ENCODE peak calls at places on chromosomes 3 and 15, in four cellular contexts. I is uterus, T is testis, B is heart left ventricle. X is an unnamed sample.

GRCh38 chr3:165749241-165749640 is 88.0 kb downstream of the BCHE start:
- DNase-seq in B (no peak), I (no peak), T (no peak), X (no peak)

GRCh38 chr3:61454806-61455205 is 106.6 kb upstream of the PTPRG start:
- DNase-seq in T (no peak), I (no peak), B (no peak), X (no peak)

GRCh38 chr15:67884514-67885225 is 44.8 kb upstream of the RNU6-1 start:
- DNase-seq in T (peak; percentile 88), B (peak; percentile 87), I (peak; percentile 89), X (peak; percentile 92)

GRCh38 chr3:183824761-183825379 is 507 bp downstream of the MAP6D1 start:
- DNase-seq in T (no peak), I (no peak), B (no peak), X (no peak)

GRCh38 chr15:75727851-75728715 is 15.4 kb upstream of the CSPG4 start:
- DNase-seq in T (peak; percentile 80), B (peak; percentile 49), I (peak; percentile 61), X (peak; percentile 67)

GRCh38 chr15:99472416-99473145 is 93.2 kb upstream of the MEF2A start:
- DNase-seq in I (no peak), B (no peak), T (no peak), X (no peak)

GRCh38 chr3:50299929-50300680 is 900 bp upstream of the HYAL3 start:
- DNase-seq in I (no peak), B (peak; percentile 31), T (no peak), X (no peak)

GRCh38 chr3:175392653-175393052 is 533.5 kb downstream of the NAALADL2 start:
- DNase-seq in I (no peak), B (no peak), T (no peak), X (no peak)

GRCh38 chr15:70308011-70308761 is 210.5 kb upstream of the TLE3 start:
- DNase-seq in B (no peak), T (no peak), I (no peak), X (no peak)

DNA sequence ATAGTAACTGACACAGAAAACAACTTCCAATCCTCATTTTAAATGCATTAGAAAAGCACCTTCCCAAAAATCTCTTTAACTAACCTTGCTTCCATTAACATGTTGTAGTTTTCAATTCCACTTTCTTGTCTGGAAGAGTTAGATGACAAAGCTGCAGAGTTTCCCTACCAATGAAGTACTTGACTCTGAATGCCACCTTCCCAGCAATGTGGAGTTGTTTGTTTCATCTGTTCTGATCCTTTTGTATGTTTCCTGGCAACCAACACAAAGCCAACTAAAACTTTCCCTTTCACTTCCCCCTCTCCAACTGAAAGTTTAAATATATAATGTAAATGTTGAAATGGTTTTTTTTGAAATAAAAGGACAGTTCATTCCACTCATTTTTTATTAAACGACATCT is at the start of gene WDR49:
- DNase-seq in T (no peak), B (no peak), I (no peak), X (no peak)
- H3K4me3 ChIP-seq in T (no peak within 1 kb of the TSS), B (no peak within 1 kb of the TSS), I (no peak within 1 kb of the TSS), X (no peak within 1 kb of the TSS)

GRCh38 chr3:51971350-51971749 is 2.5 kb downstream of the ABHD14B start:
- DNase-seq in I (no peak), T (no peak), B (no peak), X (no peak)

GRCh38 chr3:51968175-51968681 is 974 bp upstream of the PCBP4 start:
- DNase-seq in T (no peak), I (no peak), B (peak; percentile 44), X (no peak)

GRCh38 chr3:51968883-51969674 is 1.8 kb upstream of the PCBP4 start:
- DNase-seq in I (no peak), T (no peak), B (no peak), X (no peak)

GRCh38 chr3:51970606-51971300 is 3.1 kb downstream of the ABHD14B start:
- DNase-seq in B (no peak), T (no peak), I (no peak), X (peak; percentile 50)

GRCh38 chr3:51969841-51970240 is 2.6 kb upstream of the PCBP4 start:
- DNase-seq in T (no peak), B (no peak), I (no peak), X (no peak)
- H3K27ac ChIP-seq in T (no peak overlapping the region), B (no peak overlapping the region), I (no peak overlapping the region), X (no peak overlapping the region)

GRCh38 chr3:46968783-46969428 is 7.6 kb downstream of the CCDC12 start:
- DNase-seq in T (no peak), I (no peak), B (no peak), X (no peak)

GRCh38 chr3:46970391-46971091 is 6.0 kb downstream of the CCDC12 start:
- DNase-seq in B (peak; percentile 55), I (no peak), T (peak; percentile 67), X (no peak)

GRCh38 chr3:46972396-46972795 is 4.1 kb downstream of the CCDC12 start:
- DNase-seq in I (no peak), B (no peak), T (no peak), X (no peak)

GRCh38 chr3:46971151-46971550 is 5.4 kb downstream of the CCDC12 start:
- DNase-seq in T (no peak), B (no peak), I (no peak), X (no peak)

DNA sequence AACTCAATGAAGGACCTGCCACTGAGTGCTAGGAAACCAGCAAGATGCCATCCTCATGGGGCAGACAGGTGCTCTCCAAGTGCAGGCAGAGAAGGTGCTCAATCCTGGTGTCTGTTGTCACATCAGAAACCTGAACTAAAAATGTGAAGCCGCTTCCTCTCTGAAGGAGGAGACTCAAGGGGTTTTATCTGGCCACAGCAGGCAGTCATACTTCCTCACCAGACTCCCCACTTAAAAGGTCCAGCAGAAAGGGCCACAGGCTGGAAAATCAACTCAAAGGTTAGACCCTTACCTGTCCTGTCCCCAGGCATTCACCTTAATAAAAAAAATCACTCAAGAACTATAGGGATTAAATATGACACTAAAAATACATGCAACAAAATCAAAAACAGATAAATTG is 4.8 kb downstream of the CCDC12 start:
- DNase-seq in B (no peak), I (no peak), T (no peak), X (no peak)
- H3K4me3 ChIP-seq in B (no peak overlapping the region), I (no peak overlapping the region), T (no peak overlapping the region), X (no peak overlapping the region)

DNA sequence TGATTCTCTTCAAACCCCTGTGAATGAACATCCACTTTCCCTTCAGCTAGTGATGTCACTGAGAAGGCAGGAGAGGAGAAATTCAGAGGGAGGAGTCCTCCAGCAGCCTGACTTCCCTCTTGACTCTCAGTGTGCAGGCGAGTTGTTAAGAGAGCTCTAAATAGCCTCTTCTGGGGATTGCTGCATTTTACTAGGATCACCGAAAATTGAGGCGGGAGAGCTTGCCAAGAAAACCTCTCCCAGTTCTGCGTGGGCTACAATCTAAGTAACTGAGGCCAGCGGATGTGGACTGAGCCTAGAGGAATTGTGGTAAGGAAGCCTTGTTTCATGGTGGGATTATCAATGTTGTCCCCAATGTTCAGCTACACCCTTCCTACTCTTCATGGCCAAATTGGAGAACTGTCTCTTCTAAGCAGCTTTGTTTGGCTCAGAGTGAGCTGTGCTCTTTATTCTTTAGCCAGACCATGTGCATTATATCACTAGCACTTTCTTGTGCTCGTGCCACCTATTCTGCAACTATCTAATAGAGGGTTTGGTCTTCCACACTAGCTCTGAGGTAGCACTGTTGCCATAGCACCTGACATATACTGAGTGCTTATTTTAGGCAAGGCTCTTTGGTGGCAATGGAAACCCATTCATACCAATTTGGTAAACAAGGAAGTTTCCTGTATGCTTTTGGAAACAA is 394.1 kb upstream of the C2CD4B start:
- DNase-seq in I (peak; percentile 64), T (peak; percentile 60), B (peak; percentile 78), X (no peak)
- H3K27ac ChIP-seq in I (peak overlapping the region; percentile 47), T (no peak overlapping the region), B (peak overlapping the region; percentile 67), X (no peak overlapping the region)

GRCh38 chr3:194956697-194957396 is 271.2 kb downstream of the FAM43A start:
- DNase-seq in T (no peak), I (no peak), B (peak; percentile 27), X (no peak)

GRCh38 chr3:194955979-194956696 is 270.5 kb downstream of the FAM43A start:
- DNase-seq in B (no peak), I (no peak), T (no peak), X (no peak)

GRCh38 chr3:194959217-194959616 is 273.5 kb downstream of the FAM43A start:
- DNase-seq in T (no peak), I (no peak), B (no peak), X (no peak)

GRCh38 chr3:194955546-194955945 is 269.9 kb downstream of the FAM43A start:
- DNase-seq in I (no peak), T (no peak), B (no peak), X (no peak)

DNA sequence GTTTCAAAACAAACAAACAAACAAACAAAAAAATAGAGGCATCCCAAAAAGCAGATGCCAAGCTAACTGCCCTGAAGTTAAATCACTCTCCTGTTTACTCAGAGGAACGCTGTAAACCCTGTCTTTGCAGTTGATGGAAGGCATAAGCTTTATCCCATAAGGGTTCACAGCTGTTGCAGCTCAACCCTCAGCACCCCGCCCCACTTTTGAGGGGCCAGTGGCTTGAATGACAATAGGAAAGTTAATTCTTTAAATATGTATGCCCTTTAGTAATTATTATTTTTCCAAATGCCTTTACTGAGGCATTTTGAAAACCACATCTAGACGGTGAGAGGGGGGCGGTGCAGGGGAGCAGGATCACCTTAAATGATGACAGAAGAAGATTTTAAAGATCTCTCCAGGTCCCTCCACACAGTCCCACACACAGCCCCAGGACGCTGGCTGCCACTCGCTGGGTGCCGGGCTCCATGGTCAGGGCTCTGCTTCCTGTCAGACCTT is 272.1 kb downstream of the FAM43A start:
- DNase-seq in B (no peak), T (no peak), I (no peak), X (no peak)
- H3K4me3 ChIP-seq in B (no peak overlapping the region), T (no peak overlapping the region), I (no peak overlapping the region), X (no peak overlapping the region)

DNA sequence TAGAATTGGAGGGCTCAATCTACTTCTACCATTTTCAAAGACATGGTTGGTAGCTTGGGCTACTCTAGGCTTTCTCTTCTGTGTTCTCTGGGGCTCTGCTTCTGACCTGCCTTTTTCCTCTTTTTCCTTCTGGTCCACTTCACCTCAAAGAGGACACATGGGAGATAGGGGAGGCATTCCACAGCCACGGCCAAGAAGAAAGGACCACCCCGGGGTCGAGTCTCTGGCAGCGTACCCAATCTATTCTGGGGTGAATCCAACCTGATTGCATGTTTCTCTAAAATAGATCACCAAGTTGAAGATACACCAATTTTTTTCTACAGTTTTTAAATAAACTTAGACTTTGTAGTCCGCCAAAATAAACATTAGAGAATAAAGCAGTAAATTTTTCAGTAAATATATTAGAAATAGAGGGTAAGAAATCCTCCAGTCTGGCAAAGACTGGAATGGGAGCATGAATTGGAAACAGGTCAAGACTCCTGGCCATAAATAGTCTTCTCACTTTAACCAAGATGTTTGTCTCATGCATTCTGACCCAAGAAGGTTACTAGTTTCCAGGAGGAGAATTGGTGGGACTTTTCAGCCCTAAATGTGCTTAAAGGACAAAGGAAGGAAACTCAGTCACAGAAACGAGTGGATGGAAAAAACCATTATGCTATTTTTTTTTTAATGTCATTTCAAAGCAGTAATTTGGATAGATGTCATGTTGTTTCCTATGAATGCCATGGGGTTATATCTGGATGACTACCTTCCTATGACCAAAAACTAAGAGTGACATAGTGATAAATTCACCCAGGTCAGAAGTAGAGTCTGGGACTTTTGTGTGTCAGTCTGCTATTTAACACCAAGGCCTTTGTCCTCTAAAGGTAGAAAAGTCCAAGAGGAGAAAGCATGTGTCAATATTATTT is 71.3 kb upstream of the PHLDB2 start:
- DNase-seq in B (no peak), I (peak; percentile 32), T (peak; percentile 53), X (no peak)
- H3K27ac ChIP-seq in B (peak overlapping the region; percentile 27), I (peak overlapping the region; percentile 15), T (no peak overlapping the region), X (peak overlapping the region; percentile 22)

GRCh38 chr3:139676634-139677197 is 1.1 kb downstream of the NMNAT3 start:
- DNase-seq in T (no peak), B (no peak), I (no peak), X (no peak)
- H3K4me3 ChIP-seq in T (no peak overlapping the region), B (no peak overlapping the region), I (peak overlapping the region; percentile 82), X (peak overlapping the region; percentile 85)

X was measured in transverse colon.